ENCODE peak calls at places on chromosomes 1 and 21, in eight cellular contexts. F is HFF-Myc, U is AG04450, Y is A549, G is MM.1S, P is aorta, H is left ventricle myocardium inferior, X is bronchial epithelial cell. O is an unnamed sample.
A peak's percentile ranks its signal among the peaks of the same experiment; 100 is the strongest.

GRCh38 chr1:212255705-212256307 is 29.4 kb upstream of the PPP2R5A start:
- DNase-seq in F (no peak), U (no peak), Y (no peak), G (no peak), P (no peak), H (no peak), X (peak; percentile 18), O (no peak)

GRCh38 chr1:221097479-221098281 is 218.4 kb downstream of the HLX start:
- DNase-seq in F (peak; percentile 52), U (peak; percentile 66), Y (peak; percentile 80), G (no peak), P (no peak), H (no peak), X (no peak), O (no peak)

GRCh38 chr1:107899655-107900054 is 65.3 kb downstream of the VAV3 start:
- DNase-seq in F (no peak), U (no peak), Y (no peak), G (no peak), P (no peak), H (no peak), X (no peak), O (no peak)

GRCh38 chr1:246065592-246065991 is 441.5 kb downstream of the SMYD3 start:
- DNase-seq in F (no peak), U (no peak), Y (no peak), G (no peak), P (no peak), H (no peak), X (no peak), O (no peak)

GRCh38 chr1:51636765-51637522 is 20.1 kb downstream of the OSBPL9 start:
- DNase-seq in F (no peak), U (peak; percentile 61), Y (peak; percentile 68), G (no peak), P (peak; percentile 75), H (no peak), X (peak; percentile 96), O (peak; percentile 73)

GRCh38 chr1:207828485-207829158 is 76.8 kb downstream of the CD46 start:
- DNase-seq in F (peak; percentile 83), U (peak; percentile 64), Y (peak; percentile 90), G (peak; percentile 87), P (peak; percentile 89), H (peak; percentile 78), X (peak; percentile 77), O (peak; percentile 66)

GRCh38 chr1:28594661-28595411 is 2.8 kb downstream of the RAB42 start:
- DNase-seq in F (no peak), U (no peak), Y (peak; percentile 28), G (no peak), P (peak; percentile 54), H (no peak), X (peak; percentile 66), O (no peak)

GRCh38 chr1:115771094-115771846 is 2.8 kb upstream of the CASQ2 start:
- DNase-seq in F (no peak), U (no peak), Y (no peak), G (no peak), P (no peak), H (no peak), X (peak; percentile 78), O (no peak)

GRCh38 chr1:26483980-26484379 is 11.7 kb downstream of the HMGN2 start:
- DNase-seq in F (no peak), U (no peak), Y (no peak), G (no peak), P (no peak), H (no peak), X (no peak), O (no peak)

GRCh38 chr1:213649373-213649772 is 338.4 kb upstream of the PROX1 start:
- DNase-seq in F (no peak), U (no peak), Y (no peak), G (no peak), P (no peak), H (no peak), X (no peak), O (no peak)

GRCh38 chr21:45982256-45982757 is 737 bp downstream of the COL6A1 start:
- DNase-seq in F (no peak), U (no peak), Y (no peak), G (no peak), P (peak; percentile 63), H (no peak), X (no peak), O (no peak)

GRCh38 chr21:28883931-28884330 is 108.7 kb downstream of the LTN1 start:
- DNase-seq in F (no peak), U (no peak), Y (no peak), G (no peak), P (no peak), H (no peak), X (no peak), O (no peak)

GRCh38 chr1:244815600-244816099 is 19.8 kb upstream of the COX20 start:
- DNase-seq in F (no peak), U (no peak), Y (no peak), G (no peak), P (no peak), H (no peak), X (no peak), O (no peak)

GRCh38 chr1:66435541-66435940 is 98.4 kb upstream of the SGIP1 start:
- DNase-seq in F (no peak), U (no peak), Y (no peak), G (peak; percentile 5), P (no peak), H (no peak), X (no peak), O (no peak)

GRCh38 chr1:16249838-16250241 is 12.9 kb upstream of the CPLANE2 start:
- DNase-seq in F (no peak), U (no peak), Y (no peak), G (no peak), P (no peak), H (no peak), X (no peak), O (no peak)

GRCh38 chr1:219507432-219507831 is 105.5 kb downstream of the ZC3H11B start:
- DNase-seq in F (peak; percentile 63), U (no peak), Y (no peak), G (no peak), P (no peak), H (no peak), X (no peak), O (no peak)

GRCh38 chr1:14826172-14826636 is 227.7 kb downstream of the KAZN start:
- DNase-seq in F (peak; percentile 96), U (peak; percentile 78), Y (no peak), G (no peak), P (no peak), H (no peak), X (no peak), O (no peak)

GRCh38 chr21:41858466-41859296 is 20.5 kb downstream of the PRDM15 start:
- DNase-seq in F (no peak), U (no peak), Y (no peak), G (no peak), P (no peak), H (no peak), X (no peak), O (no peak)

GRCh38 chr1:27525296-27526271 is 35.6 kb upstream of the WASF2 start:
- DNase-seq in F (no peak), U (no peak), Y (peak; percentile 37), G (no peak), P (peak; percentile 86), H (peak; percentile 89), X (peak; percentile 65), O (no peak)

GRCh38 chr1:150560576-150560975 is 11.4 kb downstream of the ADAMTSL4 start:
- DNase-seq in F (no peak), U (no peak), Y (no peak), G (peak; percentile 6), P (no peak), H (no peak), X (no peak), O (no peak)

GRCh38 chr1:204684551-204685235 is 845 bp downstream of the LRRN2 start:
- DNase-seq in F (no peak), U (no peak), Y (peak; percentile 48), G (no peak), P (no peak), H (peak; percentile 19), X (no peak), O (no peak)

GRCh38 chr1:200075522-200075921 is 48.0 kb downstream of the NR5A2 start:
- DNase-seq in F (no peak), U (no peak), Y (peak; percentile 10), G (no peak), P (no peak), H (no peak), X (no peak), O (no peak)
- H3K4me3 ChIP-seq in F (no peak overlapping the region), U (no peak overlapping the region), Y (peak overlapping the region; percentile 25), G (no peak overlapping the region), P (no peak overlapping the region), H (peak overlapping the region; percentile 32), X (no peak overlapping the region), O (no peak overlapping the region)

DNA sequence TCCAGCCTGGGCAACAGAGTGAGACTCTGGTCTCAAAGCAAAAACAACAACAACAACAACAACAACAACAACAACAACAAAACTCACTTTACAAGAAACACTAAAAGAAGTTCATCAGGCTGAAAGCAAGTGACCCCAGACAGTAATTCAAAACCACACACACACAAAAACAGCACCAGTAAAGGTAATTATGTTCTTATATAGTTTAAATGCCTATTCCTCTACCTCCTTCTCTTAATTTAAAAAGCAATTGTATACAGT is 1.7 kb downstream of the C1orf174 start:
- DNase-seq in F (no peak), U (no peak), Y (no peak), G (no peak), P (no peak), H (no peak), X (no peak), O (no peak)
- H3K4me3 ChIP-seq in F (no peak overlapping the region), U (no peak overlapping the region), Y (no peak overlapping the region), G (no peak overlapping the region), P (no peak overlapping the region), H (no peak overlapping the region), X (no peak overlapping the region), O (no peak overlapping the region)

DNA sequence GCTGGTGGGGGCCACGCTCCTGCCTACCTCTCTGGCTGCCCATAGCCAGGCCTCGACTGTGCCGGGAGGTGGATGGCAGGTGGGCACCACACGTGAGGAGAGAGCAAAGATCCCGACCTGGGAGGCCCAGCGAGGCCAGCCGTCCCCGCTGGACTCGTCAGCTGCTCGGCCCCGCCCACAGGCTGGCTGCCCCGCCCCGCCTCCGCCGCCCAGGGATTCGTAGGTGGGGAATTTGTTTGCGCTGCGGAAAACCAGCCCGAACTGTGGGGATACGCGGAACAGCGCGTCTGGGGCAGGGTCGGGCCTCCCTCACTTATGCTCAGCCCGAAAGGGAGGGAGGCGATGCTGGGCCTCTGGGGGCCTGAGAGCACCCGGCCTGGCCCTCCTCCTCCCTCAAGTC is 31.7 kb downstream of the TP73 start:
- DNase-seq in F (no peak), U (no peak), Y (no peak), G (no peak), P (no peak), H (no peak), X (no peak), O (no peak)
- H3K4me3 ChIP-seq in F (no peak overlapping the region), U (no peak overlapping the region), Y (no peak overlapping the region), G (no peak overlapping the region), P (no peak overlapping the region), H (no peak overlapping the region), X (peak overlapping the region; percentile 16), O (no peak overlapping the region)

DNA sequence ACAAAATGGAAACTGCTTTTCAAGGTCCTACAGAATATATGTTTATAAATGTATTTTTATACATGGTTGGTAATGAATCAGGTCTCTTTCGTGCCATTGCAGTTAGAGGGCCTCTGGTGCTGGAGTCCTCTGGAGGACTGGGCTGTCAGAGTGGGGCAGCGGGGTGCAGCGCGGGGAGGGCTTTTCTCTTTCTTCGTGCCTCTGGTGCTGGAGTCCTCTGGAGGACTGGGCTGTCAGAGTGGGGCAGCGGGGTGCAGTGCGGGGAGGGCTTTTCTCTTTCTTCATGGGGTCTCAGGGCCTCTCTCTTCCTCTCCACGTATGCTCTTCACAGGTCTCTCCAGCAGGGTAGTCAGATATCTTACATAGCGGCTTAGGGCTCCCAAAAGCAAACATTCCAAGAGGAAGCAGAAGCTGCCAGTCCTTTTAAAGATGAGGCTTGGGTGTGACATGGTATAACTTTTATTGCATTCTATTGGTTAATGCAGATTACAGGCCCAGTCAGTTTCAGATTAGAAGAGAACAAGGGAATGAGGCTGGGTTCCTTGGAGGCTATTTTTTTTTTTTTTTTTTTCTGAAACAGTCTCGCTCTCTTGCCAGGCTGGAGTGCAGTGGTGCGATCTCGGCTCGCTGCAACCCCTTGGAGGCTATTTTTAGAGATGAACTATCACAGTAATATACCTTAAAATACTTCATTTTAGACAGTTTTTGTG is 13.1 kb downstream of the SDCCAG8 start:
- DNase-seq in F (no peak), U (no peak), Y (peak; percentile 46), G (no peak), P (no peak), H (no peak), X (no peak), O (no peak)
- H3K4me3 ChIP-seq in F (no peak overlapping the region), U (peak overlapping the region; percentile 34), Y (peak overlapping the region; percentile 5), G (no peak overlapping the region), P (no peak overlapping the region), H (peak overlapping the region; percentile 24), X (no peak overlapping the region), O (no peak overlapping the region)

O was measured in epithelial cell of proximal tubule.